ENCODE peak calls at places on chromosomes 6 and 20, in six cellular contexts. E is AG08396; W is small intestine; K is mesendoderm; H is activated CD8-positive, alpha-beta memory T cell treated with anti-CD3 and anti-CD28 coated beads, Interleukin-2, amount 50 U/mL, for 48 hours; A is cardiac fibroblast. S is an unnamed sample.

GRCh38 chr6:53718597-53719460 is 53.3 kb upstream of the KLHL31 start:
- DNase-seq in E (peak; percentile 67), W (peak; percentile 87), K (peak; percentile 72), H (no peak), A (peak; percentile 75), S (peak; percentile 40)

GRCh38 chr20:9594284-9594875 is 80.0 kb downstream of the LAMP5 start:
- DNase-seq in E (no peak), W (peak; percentile 22), K (peak; percentile 18), H (no peak), A (no peak), S (no peak)

GRCh38 chr6:40555092-40555491 is 32.1 kb downstream of the LRFN2 start:
- DNase-seq in E (no peak), W (no peak), K (peak; percentile 13), H (no peak), A (no peak), S (no peak)

GRCh38 chr6:122755901-122756300 is 23.6 kb upstream of the FABP7 start:
- DNase-seq in E (no peak), W (peak; percentile 61), K (no peak), H (no peak), A (no peak), S (no peak)

GRCh38 chr6:6351626-6352025 is 31.2 kb upstream of the F13A1 start:
- DNase-seq in E (no peak), W (no peak), K (no peak), H (no peak), A (no peak), S (no peak)

GRCh38 chr20:32091888-32092346 is 17.6 kb upstream of the TM9SF4 start:
- DNase-seq in E (peak; percentile 71), W (peak; percentile 66), K (peak; percentile 82), H (peak; percentile 89), A (peak; percentile 86), S (peak; percentile 74)

GRCh38 chr20:62704341-62704948 is 4.2 kb upstream of the NTSR1 start:
- DNase-seq in E (peak; percentile 90), W (peak; percentile 65), K (no peak), H (no peak), A (peak; percentile 92), S (peak; percentile 94)

GRCh38 chr20:58712116-58712822 is 19.7 kb downstream of the NPEPL1 start:
- DNase-seq in E (peak; percentile 1), W (no peak), K (no peak), H (no peak), A (no peak), S (no peak)

GRCh38 chr6:141988954-141989705 is 143.6 kb upstream of the GJE1 start:
- DNase-seq in E (peak; percentile 66), W (peak; percentile 39), K (peak; percentile 93), H (no peak), A (peak; percentile 88), S (peak; percentile 36)

GRCh38 chr6:36911946-36912555 is 26.3 kb downstream of the C6orf89 start:
- DNase-seq in E (no peak), W (no peak), K (no peak), H (peak; percentile 66), A (no peak), S (no peak)

GRCh38 chr6:29941006-29941405 is 1.3 kb upstream of the HLA-A start:
- DNase-seq in E (no peak), W (no peak), K (no peak), H (no peak), A (peak; percentile 42), S (no peak)

GRCh38 chr20:60808701-60809100 is 443.4 kb upstream of the CDH4 start:
- DNase-seq in E (no peak), W (no peak), K (no peak), H (no peak), A (no peak), S (no peak)

GRCh38 chr20:43642548-43642947 is 24.4 kb upstream of the MYBL2 start:
- DNase-seq in E (no peak), W (no peak), K (no peak), H (no peak), A (no peak), S (no peak)

GRCh38 chr6:122491915-122492537 is 20.4 kb upstream of the SERINC1 start:
- DNase-seq in E (peak; percentile 71), W (peak; percentile 79), K (peak; percentile 82), H (peak; percentile 71), A (peak; percentile 84), S (peak; percentile 44)

GRCh38 chr6:52664185-52664990 is 6.5 kb upstream of the TMEM14A start:
- DNase-seq in E (peak; percentile 97), W (peak; percentile 96), K (peak; percentile 99), H (peak; percentile 87), A (peak; percentile 96), S (peak; percentile 99)

GRCh38 chr6:42689371-42689770 is 33.0 kb downstream of the PRPH2 start:
- DNase-seq in E (no peak), W (no peak), K (no peak), H (no peak), A (no peak), S (no peak)

GRCh38 chr20:17287503-17287902 is 60.7 kb downstream of the PCSK2 start:
- DNase-seq in E (no peak), W (no peak), K (peak; percentile 27), H (no peak), A (no peak), S (no peak)